ENCODE peak calls at places on chromosome 22, in nine cellular contexts. W, T, K, D, S, N, Z, L and O are unnamed samples.
A peak's percentile ranks its signal among the peaks of the same experiment; 100 is the strongest.

GRCh38 chr22:28018461-28018927 is 99.4 kb upstream of the PITPNB start:
- DNase-seq in W (no peak), T (no peak), K (peak; percentile 44), D (no peak), S (peak; percentile 7), N (peak; percentile 48), Z (no peak), L (peak; percentile 7), O (peak; percentile 41)

GRCh38 chr22:45692549-45692948 is 20.9 kb downstream of the ATXN10 start:
- DNase-seq in W (no peak), T (no peak), K (no peak), D (no peak), S (no peak), N (no peak), Z (peak; percentile 79), L (no peak), O (no peak)

GRCh38 chr22:20646906-20647305 is 127.0 kb upstream of the SERPIND1 start:
- DNase-seq in W (no peak), T (peak; percentile 53), K (no peak), D (no peak), S (no peak), N (no peak), Z (no peak), L (no peak), O (no peak)

GRCh38 chr22:36612458-36612857 is 83.5 kb upstream of the EIF3D start:
- DNase-seq in W (no peak), T (no peak), K (no peak), D (no peak), S (peak; percentile 64), N (no peak), Z (no peak), L (no peak), O (no peak)

GRCh38 chr22:27329471-27329870 is 472.1 kb downstream of the MN1 start:
- DNase-seq in W (no peak), T (peak; percentile 39), K (no peak), D (no peak), S (no peak), N (no peak), Z (no peak), L (no peak), O (no peak)

GRCh38 chr22:22798716-22799115 is 88.9 kb upstream of the IGLL5 start:
- DNase-seq in W (no peak), T (no peak), K (no peak), D (no peak), S (no peak), N (no peak), Z (no peak), L (no peak), O (no peak)

GRCh38 chr22:32341122-32341740 is 16.4 kb upstream of the RFPL3 start:
- DNase-seq in W (no peak), T (no peak), K (no peak), D (no peak), S (no peak), N (no peak), Z (no peak), L (no peak), O (no peak)

GRCh38 chr22:21972806-21973205 is 9.8 kb downstream of the TOP3B start:
- DNase-seq in W (no peak), T (no peak), K (no peak), D (no peak), S (no peak), N (no peak), Z (no peak), L (no peak), O (no peak)

GRCh38 chr22:23401111-23401909 is 178.8 kb downstream of the IGLL1 start:
- DNase-seq in W (no peak), T (no peak), K (peak; percentile 56), D (no peak), S (no peak), N (peak; percentile 39), Z (no peak), L (no peak), O (peak; percentile 56)

GRCh38 chr22:48936391-48936790 is 891.3 kb downstream of the BRD1 start:
- DNase-seq in W (no peak), T (no peak), K (peak; percentile 10), D (no peak), S (no peak), N (no peak), Z (no peak), L (no peak), O (peak; percentile 28)

GRCh38 chr22:26546282-26546681 is 34.0 kb upstream of the TFIP11 start:
- DNase-seq in W (no peak), T (no peak), K (no peak), D (peak; percentile 65), S (no peak), N (no peak), Z (no peak), L (no peak), O (no peak)

GRCh38 chr22:25219948-25220442 is 556 bp downstream of the CRYBB2 start:
- DNase-seq in W (no peak), T (no peak), K (no peak), D (no peak), S (no peak), N (no peak), Z (no peak), L (no peak), O (no peak)

GRCh38 chr22:40183029-40183581 is 5.4 kb downstream of the TNRC6B start:
- DNase-seq in W (peak; percentile 16), T (no peak), K (peak; percentile 78), D (no peak), S (no peak), N (no peak), Z (peak; percentile 92), L (no peak), O (no peak)

GRCh38 chr22:39349506-39349966 is 255 bp upstream of the SYNGR1 start:
- DNase-seq in W (peak; percentile 26), T (peak; percentile 53), K (no peak), D (peak; percentile 30), S (peak; percentile 41), N (no peak), Z (no peak), L (no peak), O (no peak)

GRCh38 chr22:36249160-36249559 is 3.8 kb upstream of the APOL1 start:
- DNase-seq in W (no peak), T (no peak), K (no peak), D (no peak), S (no peak), N (no peak), Z (no peak), L (no peak), O (no peak)

GRCh38 chr22:50434849-50435700 is 39.8 kb downstream of the SBF1 start:
- DNase-seq in W (no peak), T (peak; percentile 4), K (no peak), D (no peak), S (no peak), N (peak; percentile 48), Z (no peak), L (no peak), O (no peak)

GRCh38 chr22:19957445-19957844 is 15.8 kb upstream of the TXNRD2 start:
- DNase-seq in W (no peak), T (no peak), K (peak; percentile 66), D (no peak), S (peak; percentile 19), N (peak; percentile 53), Z (no peak), L (no peak), O (no peak)

GRCh38 chr22:19520566-19521305 is 3.5 kb downstream of the CLDN5 start:
- DNase-seq in W (no peak), T (no peak), K (no peak), D (no peak), S (no peak), N (no peak), Z (no peak), L (no peak), O (peak; percentile 19)

GRCh38 chr22:45552580-45553332 is 50.1 kb downstream of the FBLN1 start:
- DNase-seq in W (peak; percentile 50), T (no peak), K (peak; percentile 82), D (peak; percentile 73), S (peak; percentile 37), N (peak; percentile 79), Z (no peak), L (peak; percentile 56), O (peak; percentile 86)

GRCh38 chr22:42885446-42885845 is 28.4 kb upstream of the ARFGAP3 start:
- DNase-seq in W (peak; percentile 51), T (no peak), K (no peak), D (no peak), S (peak; percentile 79), N (no peak), Z (no peak), L (no peak), O (no peak)
- H3K36me3 ChIP-seq in W (peaks cover 80% of the 10 kb centered on the region), T (peaks cover 56% of the 10 kb centered on the region), K (peaks cover 17% of the 10 kb centered on the region), D (peaks cover 25% of the 10 kb centered on the region), S (peaks cover 6% of the 10 kb centered on the region), N (no peaks in the 10 kb centered on the region), Z (no peaks in the 10 kb centered on the region), L (no peaks in the 10 kb centered on the region), O (peaks cover 78% of the 10 kb centered on the region)

GRCh38 chr22:38314992-38315800 is 2.0 kb downstream of the CSNK1E start:
- DNase-seq in W (peak; percentile 44), T (no peak), K (no peak), D (no peak), S (peak; percentile 57), N (no peak), Z (peak; percentile 54), L (no peak), O (no peak)
- H3K27ac ChIP-seq in W (peak overlapping the region; percentile 96), T (no peak overlapping the region), K (peak overlapping the region; percentile 98), D (peak overlapping the region; percentile 99), S (peak overlapping the region; percentile 90), N (peak overlapping the region; percentile 96), Z (peak overlapping the region; percentile 18), L (peak overlapping the region; percentile 99), O (peak overlapping the region; percentile 97)

DNA sequence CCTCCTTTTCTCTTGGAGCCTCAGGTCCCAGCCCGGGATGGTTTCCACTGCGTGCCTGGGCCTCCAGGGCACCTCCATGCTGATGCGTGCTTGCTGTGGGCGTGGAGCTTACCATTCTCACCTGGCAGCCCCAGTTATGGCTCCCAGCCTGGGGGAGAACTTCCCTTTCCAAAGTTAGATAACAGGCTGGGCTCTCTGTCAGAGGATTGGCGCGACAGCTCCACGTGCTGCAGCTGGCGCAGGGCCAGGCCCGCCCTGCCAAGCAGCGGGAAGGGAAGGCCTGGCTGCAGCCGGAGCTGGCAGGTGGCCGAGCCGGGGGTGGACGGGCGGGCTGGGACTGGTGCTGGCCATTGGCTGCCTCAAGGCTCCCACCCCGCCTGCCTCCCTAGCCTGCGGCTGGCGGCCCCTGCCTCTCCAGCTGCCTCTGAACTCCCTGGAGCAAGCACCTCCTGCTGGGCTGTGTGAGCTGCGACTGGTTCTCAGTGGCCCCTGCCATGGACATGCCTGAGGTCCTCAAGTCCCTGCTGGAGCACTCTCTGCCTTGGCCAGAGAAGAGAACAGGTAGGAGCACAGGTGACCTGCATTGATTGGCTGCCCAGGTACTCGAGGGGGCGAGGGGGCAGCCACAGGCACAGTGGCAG is 14.6 kb upstream of the TEF start:
- DNase-seq in W (peak; percentile 98), T (peak; percentile 95), K (peak; percentile 99), D (peak; percentile 97), S (peak; percentile 100), N (peak; percentile 99), Z (peak; percentile 96), L (peak; percentile 96), O (peak; percentile 99)
- TF ChIP-seq CTCF in W (peak; percentile 41), T (peak; percentile 73), K (peak; percentile 22), D (peak; percentile 61), S (peak; percentile 63), N (peak; percentile 39), Z (peak; percentile 66), L (peak; percentile 19), O (peak; percentile 38)

DNA sequence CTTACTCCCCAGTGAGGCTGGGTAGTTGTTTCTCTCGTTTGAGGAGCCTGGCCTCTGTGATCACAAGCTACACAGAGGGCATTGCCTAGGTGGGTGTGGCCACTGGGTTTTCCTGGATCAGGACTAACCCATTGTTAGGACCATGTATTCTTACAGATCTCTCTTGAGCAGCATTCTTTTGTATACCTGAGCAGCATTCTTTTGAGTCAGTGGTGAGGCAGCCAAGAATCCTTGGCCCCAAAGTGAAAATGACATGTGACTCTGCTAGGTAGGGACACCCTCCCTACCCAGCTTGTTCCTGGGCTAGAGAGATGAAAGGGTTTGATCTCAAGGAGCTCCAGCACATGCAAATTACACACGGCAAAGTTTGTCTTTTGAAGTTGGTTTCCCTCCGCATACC is 55.1 kb upstream of the HORMAD2 start:
- DNase-seq in W (no peak), T (no peak), K (no peak), D (no peak), S (peak; percentile 65), N (no peak), Z (no peak), L (no peak), O (no peak)
- H3K36me3 ChIP-seq in W (peaks cover 84% of the 10 kb centered on the region), T (peaks cover 70% of the 10 kb centered on the region), K (peaks cover 34% of the 10 kb centered on the region), D (peaks cover 39% of the 10 kb centered on the region), S (peaks cover 32% of the 10 kb centered on the region), N (peaks cover 6% of the 10 kb centered on the region), Z (peaks cover 8% of the 10 kb centered on the region), L (peaks cover 6% of the 10 kb centered on the region), O (peaks cover 83% of the 10 kb centered on the region)